ENCODE peak calls at places on chromosomes 11 and 22, in seven cellular contexts. F is transverse colon; E is upper lobe of right lung; T is NB4; Q is stimulated activated CD8-positive, alpha-beta memory T cell treated with anti-CD3 and anti-CD28 coated beads, Interleukin-4, amount 100 ng/mL, for 1 hour; D is COR-L47; O is IMR-90. B is an unnamed sample.

GRCh38 chr11:2436013-2436520 is 8.2 kb downstream of the TRPM5 start:
- DNase-seq in F (no peak), E (no peak), T (no peak), Q (no peak), D (no peak), O (no peak), B (no peak)

GRCh38 chr11:102396708-102397563 is 49.9 kb downstream of the BIRC2 start:
- DNase-seq in F (no peak), E (no peak), T (no peak), Q (no peak), D (no peak), O (peak), B (no peak)

GRCh38 chr22:22752556-22753477 is 108.4 kb downstream of the GGTLC2 start:
- DNase-seq in F (no peak), E (no peak), T (peak), Q (no peak), D (no peak), O (peak), B (no peak)

GRCh38 chr22:41648431-41648830 is 27.3 kb downstream of the XRCC6 start:
- DNase-seq in F (no peak), E (no peak), T (no peak), Q (no peak), D (no peak), O (no peak), B (no peak)

GRCh38 chr11:131052367-131052766 is 136.1 kb upstream of the SNX19 start:
- DNase-seq in F (no peak), E (no peak), T (no peak), Q (no peak), D (no peak), O (no peak), B (no peak)

GRCh38 chr11:77800445-77800844 is 20.1 kb downstream of the RSF1 start:
- DNase-seq in F (no peak), E (no peak), T (peak), Q (no peak), D (no peak), O (no peak), B (no peak)

GRCh38 chr11:64745219-64745522 is 1.2 kb upstream of the RASGRP2 start:
- DNase-seq in F (peak), E (peak), T (peak), Q (peak), D (no peak), O (no peak), B (no peak)

GRCh38 chr11:69732910-69733309 is 29.1 kb upstream of the FGF19 start:
- DNase-seq in F (no peak), E (no peak), T (no peak), Q (no peak), D (no peak), O (no peak), B (no peak)

GRCh38 chr11:131910491-131911387 is 540.3 kb downstream of the NTM start:
- DNase-seq in F (no peak), E (no peak), T (no peak), Q (no peak), D (peak), O (peak), B (no peak)

GRCh38 chr11:80593981-80594380 is 1153.2 kb upstream of the TENM4 start:
- DNase-seq in F (peak), E (no peak), T (peak), Q (no peak), D (no peak), O (peak), B (no peak)

GRCh38 chr11:72743321-72744221 is 8.6 kb downstream of the ARAP1 start:
- DNase-seq in F (no peak), E (no peak), T (peak), Q (no peak), D (no peak), O (no peak), B (no peak)

GRCh38 chr11:61091373-61092279 is 10.7 kb upstream of the CD5 start:
- DNase-seq in F (no peak), E (no peak), T (peak), Q (no peak), D (no peak), O (peak), B (no peak)

GRCh38 chr11:61068581-61068980 is 33.7 kb upstream of the CD5 start:
- DNase-seq in F (no peak), E (no peak), T (no peak), Q (no peak), D (no peak), O (no peak), B (no peak)

GRCh38 chr11:8250981-8251620 is 12.6 kb downstream of the LMO1 start:
- DNase-seq in F (peak), E (peak), T (no peak), Q (no peak), D (no peak), O (no peak), B (no peak)

GRCh38 chr11:111378773-111379499 is at the start of gene POU2AF1:
- DNase-seq in F (peak), E (no peak), T (no peak), Q (no peak), D (no peak), O (peak), B (no peak)

GRCh38 chr11:19939415-19939929 is 220.8 kb downstream of the DBX1 start:
- DNase-seq in F (no peak), E (no peak), T (no peak), Q (no peak), D (no peak), O (no peak), B (no peak)

GRCh38 chr11:111355101-111355500 is 24.0 kb downstream of the POU2AF1 start:
- DNase-seq in F (no peak), E (no peak), T (no peak), Q (no peak), D (no peak), O (no peak), B (no peak)

GRCh38 chr11:111937461-111937769 is 272 bp downstream of the DIXDC1 start:
- DNase-seq in F (no peak), E (no peak), T (no peak), Q (no peak), D (no peak), O (no peak), B (no peak)

GRCh38 chr11:75263944-75264349 is 23.4 kb downstream of the TPBGL start:
- DNase-seq in F (peak), E (peak), T (peak), Q (no peak), D (no peak), O (peak), B (no peak)

GRCh38 chr11:36376315-36376887 is 80.3 kb downstream of the PRR5L start:
- DNase-seq in F (peak), E (peak), T (no peak), Q (no peak), D (no peak), O (peak), B (no peak)

GRCh38 chr22:49997221-49997599 is 15.4 kb downstream of the IL17REL start:
- DNase-seq in F (peak), E (peak), T (no peak), Q (no peak), D (no peak), O (no peak), B (no peak)

GRCh38 chr11:60905551-60906113 is 753 bp downstream of the PRPF19 start:
- DNase-seq in F (no peak), E (no peak), T (no peak), Q (no peak), D (peak), O (peak), B (no peak)

GRCh38 chr11:32774081-32774480 is 20.4 kb downstream of the CCDC73 start:
- DNase-seq in F (no peak), E (no peak), T (no peak), Q (no peak), D (no peak), O (no peak), B (no peak)

GRCh38 chr22:29251981-29252978 is 15.5 kb downstream of the RHBDD3 start:
- DNase-seq in F (no peak), E (peak), T (no peak), Q (no peak), D (no peak), O (no peak), B (no peak)

B was measured in thoracic aorta.